ENCODE peak calls at places on chromosomes 5 and 9, in four cellular contexts. W, M, C and F are unnamed samples.

GRCh38 chr5:137070521-137070920 is 428.6 kb downstream of the SPOCK1 start:
- DNase-seq in W (no peak), C (no peak), M (no peak), F (no peak)

GRCh38 chr5:149005077-149005892 is 57.6 kb downstream of the SH3TC2 start:
- DNase-seq in W (no peak), C (peak; percentile 31), M (no peak), F (no peak)

GRCh38 chr9:16642421-16643109 is 227.9 kb downstream of the BNC2 start:
- DNase-seq in C (no peak), W (no peak), M (no peak), F (no peak)

GRCh38 chr5:158450761-158451160 is 591.8 kb upstream of the CLINT1 start:
- DNase-seq in C (no peak), M (no peak), W (no peak), F (no peak)

GRCh38 chr5:89729623-89730390 is 679.7 kb downstream of the CETN3 start:
- DNase-seq in M (no peak), C (no peak), W (no peak), F (no peak)

GRCh38 chr5:119355244-119355635 is 579 bp upstream of the TNFAIP8 start:
- DNase-seq in W (no peak), M (peak; percentile 58), C (peak; percentile 68), F (no peak)

GRCh38 chr9:33081128-33081851 is 4.8 kb upstream of the SMU1 start:
- DNase-seq in M (peak; percentile 80), C (peak; percentile 54), W (peak; percentile 75), F (peak; percentile 42)

GRCh38 chr9:107086460-107086859 is 196.6 kb upstream of the RAD23B start:
- DNase-seq in M (no peak), W (no peak), C (no peak), F (no peak)

GRCh38 chr5:1748271-1748670 is 51.4 kb downstream of the MRPL36 start:
- DNase-seq in C (no peak), W (peak; percentile 4), M (no peak), F (no peak)

GRCh38 chr5:98586581-98586980 is 186.9 kb upstream of the RGMB start:
- DNase-seq in W (no peak), M (no peak), C (no peak), F (no peak)

GRCh38 chr9:70044450-70045307 is 1.0 kb downstream of the MAMDC2 start:
- DNase-seq in W (peak; percentile 57), M (no peak), C (peak; percentile 42), F (no peak)

GRCh38 chr5:147458581-147458980 is 51.3 kb downstream of the DPYSL3 start:
- DNase-seq in W (no peak), C (no peak), M (no peak), F (no peak)

GRCh38 chr5:135309391-135310327 is 89.4 kb downstream of the MACROH2A1 start:
- DNase-seq in M (no peak), W (no peak), C (no peak), F (no peak)

GRCh38 chr5:2658421-2658820 is 93.1 kb downstream of the IRX2 start:
- DNase-seq in M (no peak), W (no peak), C (no peak), F (no peak)

GRCh38 chr5:16713386-16713928 is 96.7 kb upstream of the RETREG1 start:
- DNase-seq in M (no peak), C (no peak), W (no peak), F (no peak)

GRCh38 chr9:133787749-133788015 is 49.5 kb upstream of the SARDH start:
- DNase-seq in W (no peak), M (peak; percentile 86), C (peak; percentile 35), F (no peak)

GRCh38 chr5:143345671-143346440 is 57.6 kb downstream of the NR3C1 start:
- DNase-seq in W (no peak), C (no peak), M (no peak), F (no peak)
- TF ChIP-seq POLR2A in W (no peak), C (no peak), M (no peak), F (no peak)

GRCh38 chr9:126293522-126293889 is 33.1 kb upstream of the MVB12B start:
- DNase-seq in C (no peak), W (no peak), M (no peak), F (no peak)
- TF ChIP-seq CTCF in C (no peak), W (no peak), M (no peak), F (no peak)

GRCh38 chr5:84383816-84384603 is 670 bp downstream of the EDIL3 start:
- DNase-seq in W (peak; percentile 23), M (no peak), C (no peak), F (no peak)
- H3K27ac ChIP-seq in W (peak overlapping the region; percentile 38), M (peak overlapping the region; percentile 77), C (peak overlapping the region; percentile 70), F (no peak overlapping the region)

GRCh38 chr9:124286292-124286931 is 28.7 kb downstream of the NEK6 start:
- DNase-seq in W (no peak), C (peak; percentile 80), M (peak; percentile 91), F (no peak)
- TF ChIP-seq POLR2A in W (no peak), C (no peak), M (no peak), F (no peak)

GRCh38 chr5:30802961-30803705 is 390.4 kb upstream of the CDH6 start:
- DNase-seq in C (no peak), M (no peak), W (no peak), F (no peak)

GRCh38 chr5:30809907-30810306 is 383.6 kb upstream of the CDH6 start:
- DNase-seq in C (no peak), W (no peak), M (no peak), F (no peak)

GRCh38 chr5:30808996-30809395 is 384.5 kb upstream of the CDH6 start:
- DNase-seq in C (no peak), M (no peak), W (no peak), F (no peak)

GRCh38 chr5:30804739-30805313 is 388.7 kb upstream of the CDH6 start:
- DNase-seq in M (no peak), W (no peak), C (no peak), F (no peak)
- TF ChIP-seq CTCF in M (no peak), W (no peak), C (no peak), F (no peak)

GRCh38 chr5:5622806-5623205 is 200.3 kb downstream of the ICE1 start:
- DNase-seq in C (no peak), W (no peak), M (no peak), F (no peak)
- H3K27ac ChIP-seq in C (no peak overlapping the region), W (no peak overlapping the region), M (no peak overlapping the region), F (no peak overlapping the region)

DNA sequence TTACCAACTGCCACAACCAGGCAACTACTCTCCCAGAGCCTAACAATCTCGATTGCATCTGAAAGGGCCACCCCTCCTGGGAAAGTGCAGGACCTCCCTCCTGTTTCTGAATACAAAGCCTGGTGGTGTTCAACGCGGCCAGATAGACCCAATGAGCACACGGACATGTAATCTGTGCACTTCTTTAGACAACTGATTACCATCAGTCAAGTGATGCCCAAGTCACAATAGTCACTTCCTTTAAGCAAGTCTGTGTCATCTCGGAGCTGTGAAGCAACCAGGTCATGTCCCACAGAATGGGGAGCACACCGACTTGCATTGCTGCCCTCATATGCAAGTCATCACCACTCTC is 739 bp downstream of the C9orf72 start:
- DNase-seq in C (peak; percentile 85), M (peak; percentile 86), W (no peak), F (peak; percentile 58)
- TF ChIP-seq POLR2A in C (peak; percentile 63), M (peak; percentile 37), W (no peak), F (no peak)

GRCh38 chr5:5017827-5018559 is 122.1 kb upstream of the ADAMTS16 start:
- DNase-seq in C (no peak), M (no peak), W (no peak), F (no peak)
- TF ChIP-seq CTCF in C (no peak), M (no peak), W (no peak), F (no peak)

DNA sequence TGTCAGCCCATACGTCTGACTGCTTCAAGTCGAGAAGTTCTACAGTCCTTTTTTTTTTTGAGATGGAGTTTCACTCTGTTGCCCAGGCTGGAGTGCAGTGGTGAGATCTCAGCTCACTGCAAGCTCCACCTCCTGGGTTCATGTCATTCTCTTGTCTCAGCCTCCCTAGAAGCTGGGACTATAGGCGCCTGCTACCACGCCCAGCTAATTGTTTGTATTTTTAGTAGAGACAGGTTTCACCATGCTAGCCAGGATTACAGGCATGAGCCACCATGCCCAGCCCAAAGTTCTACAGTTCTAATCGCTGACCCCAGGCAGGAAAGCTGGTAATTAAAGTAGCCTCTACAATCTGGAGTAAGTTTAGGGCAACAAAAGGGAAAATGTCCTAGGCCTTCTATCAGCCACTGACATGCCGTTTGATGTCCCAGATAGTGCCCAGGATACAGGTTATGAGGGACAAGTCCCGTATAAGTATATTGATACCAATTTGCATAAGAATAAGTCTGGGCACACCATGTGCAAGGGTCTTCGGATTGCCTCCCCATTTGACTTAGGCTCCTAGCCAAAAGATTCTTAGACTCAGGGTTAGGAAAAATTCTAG is 1110.8 kb downstream of the TAF11L14 start:
- DNase-seq in W (no peak), M (peak; percentile 63), C (no peak), F (no peak)
- H3K27ac ChIP-seq in W (no peak overlapping the region), M (peak overlapping the region; percentile 71), C (peak overlapping the region; percentile 77), F (peak overlapping the region; percentile 56)

GRCh38 chr9:112764837-112765236 is 14.3 kb downstream of the SNX30 start:
- DNase-seq in M (peak; percentile 77), W (no peak), C (no peak), F (no peak)
- TF ChIP-seq POLR2A in M (no peak), W (no peak), C (no peak), F (no peak)